ENCODE peak calls at places on chromosomes 3 and 15, in ten cellular contexts. One of them, this sample, is unnamed.

GRCh38 chr3:127487196-127487595 is 103.3 kb downstream of the TPRA1 start:
- DNase-seq in AG04450: no peak
- DNase-seq in lower leg skin: peak
- DNase-seq in ascending aorta: no peak
- DNase-seq in left ventricle myocardium inferior: no peak
- DNase-seq in body of pancreas: no peak
- DNase-seq in OCI-LY7: no peak
- DNase-seq in ovary: no peak
- DNase-seq in right lobe of liver: peak
- DNase-seq in PC-3: no peak
- DNase-seq in this sample: no peak

GRCh38 chr15:58292761-58293175 is 139.0 kb upstream of the LIPC start:
- DNase-seq in AG04450: no peak
- DNase-seq in lower leg skin: no peak
- DNase-seq in ascending aorta: no peak
- DNase-seq in left ventricle myocardium inferior: no peak
- DNase-seq in body of pancreas: no peak
- DNase-seq in OCI-LY7: no peak
- DNase-seq in ovary: no peak
- DNase-seq in right lobe of liver: no peak
- DNase-seq in PC-3: no peak
- DNase-seq in this sample: no peak

GRCh38 chr15:99409560-99409959 is 156.2 kb upstream of the MEF2A start:
- DNase-seq in AG04450: no peak
- DNase-seq in lower leg skin: no peak
- DNase-seq in ascending aorta: no peak
- DNase-seq in left ventricle myocardium inferior: no peak
- DNase-seq in body of pancreas: no peak
- DNase-seq in OCI-LY7: no peak
- DNase-seq in ovary: peak
- DNase-seq in right lobe of liver: no peak
- DNase-seq in PC-3: no peak
- DNase-seq in this sample: no peak

GRCh38 chr3:138289701-138290100 is 40.0 kb downstream of the NME9 start:
- DNase-seq in AG04450: no peak
- DNase-seq in lower leg skin: no peak
- DNase-seq in ascending aorta: no peak
- DNase-seq in left ventricle myocardium inferior: no peak
- DNase-seq in body of pancreas: no peak
- DNase-seq in OCI-LY7: no peak
- DNase-seq in ovary: no peak
- DNase-seq in right lobe of liver: no peak
- DNase-seq in PC-3: no peak
- DNase-seq in this sample: no peak

GRCh38 chr3:126433496-126434263 is 39.0 kb downstream of the CFAP100 start:
- DNase-seq in AG04450: no peak
- DNase-seq in lower leg skin: peak
- DNase-seq in ascending aorta: no peak
- DNase-seq in left ventricle myocardium inferior: peak
- DNase-seq in body of pancreas: no peak
- DNase-seq in OCI-LY7: no peak
- DNase-seq in ovary: no peak
- DNase-seq in right lobe of liver: peak
- DNase-seq in PC-3: no peak
- DNase-seq in this sample: no peak

GRCh38 chr3:82342521-82342920 is 581.1 kb upstream of the GBE1 start:
- DNase-seq in AG04450: no peak
- DNase-seq in lower leg skin: no peak
- DNase-seq in ascending aorta: no peak
- DNase-seq in left ventricle myocardium inferior: no peak
- DNase-seq in body of pancreas: no peak
- DNase-seq in OCI-LY7: no peak
- DNase-seq in ovary: no peak
- DNase-seq in right lobe of liver: no peak
- DNase-seq in PC-3: no peak
- DNase-seq in this sample: no peak

GRCh38 chr3:57646723-57647122 is 46.2 kb downstream of the DENND6A start:
- DNase-seq in AG04450: no peak
- DNase-seq in lower leg skin: no peak
- DNase-seq in ascending aorta: no peak
- DNase-seq in left ventricle myocardium inferior: no peak
- DNase-seq in body of pancreas: no peak
- DNase-seq in OCI-LY7: no peak
- DNase-seq in ovary: no peak
- DNase-seq in right lobe of liver: no peak
- DNase-seq in PC-3: peak
- DNase-seq in this sample: no peak

GRCh38 chr3:71074416-71074815 is 509.1 kb downstream of the FOXP1 start:
- DNase-seq in AG04450: no peak
- DNase-seq in lower leg skin: no peak
- DNase-seq in ascending aorta: no peak
- DNase-seq in left ventricle myocardium inferior: no peak
- DNase-seq in body of pancreas: no peak
- DNase-seq in OCI-LY7: no peak
- DNase-seq in ovary: no peak
- DNase-seq in right lobe of liver: no peak
- DNase-seq in PC-3: peak
- DNase-seq in this sample: no peak

GRCh38 chr3:52896613-52897012 is 735 bp downstream of the STIMATE start:
- DNase-seq in AG04450: no peak
- DNase-seq in lower leg skin: no peak
- DNase-seq in ascending aorta: no peak
- DNase-seq in left ventricle myocardium inferior: no peak
- DNase-seq in body of pancreas: no peak
- DNase-seq in OCI-LY7: peak
- DNase-seq in ovary: no peak
- DNase-seq in right lobe of liver: no peak
- DNase-seq in PC-3: peak
- DNase-seq in this sample: no peak

GRCh38 chr3:120436523-120437050 is 14.2 kb downstream of the FSTL1 start:
- DNase-seq in AG04450: no peak
- DNase-seq in lower leg skin: peak
- DNase-seq in ascending aorta: no peak
- DNase-seq in left ventricle myocardium inferior: no peak
- DNase-seq in body of pancreas: no peak
- DNase-seq in OCI-LY7: no peak
- DNase-seq in ovary: no peak
- DNase-seq in right lobe of liver: no peak
- DNase-seq in PC-3: no peak
- DNase-seq in this sample: no peak

GRCh38 chr3:36698314-36698713 is 66.0 kb downstream of the DCLK3 start:
- DNase-seq in AG04450: no peak
- DNase-seq in lower leg skin: no peak
- DNase-seq in ascending aorta: no peak
- DNase-seq in left ventricle myocardium inferior: no peak
- DNase-seq in body of pancreas: no peak
- DNase-seq in OCI-LY7: no peak
- DNase-seq in ovary: no peak
- DNase-seq in right lobe of liver: no peak
- DNase-seq in PC-3: peak
- DNase-seq in this sample: no peak

GRCh38 chr15:100525894-100526512 is 2.7 kb downstream of the CERS3 start:
- DNase-seq in AG04450: no peak
- DNase-seq in lower leg skin: peak
- DNase-seq in ascending aorta: no peak
- DNase-seq in left ventricle myocardium inferior: peak
- DNase-seq in body of pancreas: peak
- DNase-seq in OCI-LY7: no peak
- DNase-seq in ovary: peak
- DNase-seq in right lobe of liver: peak
- DNase-seq in PC-3: no peak
- DNase-seq in this sample: peak

DNA sequence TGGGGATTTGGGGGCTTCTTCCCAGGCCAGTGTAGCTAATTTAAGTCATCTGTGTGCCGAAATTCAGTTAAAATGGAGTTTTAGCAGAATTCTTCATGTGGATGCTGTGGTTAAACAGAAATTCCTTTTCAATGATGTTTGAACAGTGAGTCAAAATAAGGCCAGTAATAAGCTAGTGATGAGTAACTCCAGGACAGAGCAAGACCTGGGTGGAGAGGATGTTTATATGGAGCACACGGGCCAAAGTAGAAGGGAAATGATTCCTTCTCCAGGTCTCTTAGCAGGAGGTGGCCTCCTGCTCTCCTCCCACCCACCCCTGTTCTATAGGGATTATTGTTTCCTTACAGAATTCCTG is 31.9 kb upstream of the UACA start:
- DNase-seq in AG04450: peak
- DNase-seq in lower leg skin: no peak
- DNase-seq in ascending aorta: no peak
- DNase-seq in left ventricle myocardium inferior: no peak
- DNase-seq in body of pancreas: no peak
- DNase-seq in OCI-LY7: no peak
- DNase-seq in ovary: no peak
- DNase-seq in right lobe of liver: no peak
- DNase-seq in PC-3: peak
- DNase-seq in this sample: no peak
- H3K4me3 ChIP-seq in AG04450: peak
- H3K4me3 ChIP-seq in lower leg skin: no peak
- H3K4me3 ChIP-seq in ascending aorta: no peak
- H3K4me3 ChIP-seq in left ventricle myocardium inferior: no peak
- H3K4me3 ChIP-seq in body of pancreas: no peak
- H3K4me3 ChIP-seq in OCI-LY7: no peak
- H3K4me3 ChIP-seq in ovary: no peak
- H3K4me3 ChIP-seq in right lobe of liver: no peak
- H3K4me3 ChIP-seq in PC-3: peak
- H3K4me3 ChIP-seq in this sample: no peak

GRCh38 chr3:40237892-40238571 is 71.5 kb upstream of the EIF1B start:
- DNase-seq in AG04450: no peak
- DNase-seq in lower leg skin: no peak
- DNase-seq in ascending aorta: no peak
- DNase-seq in left ventricle myocardium inferior: no peak
- DNase-seq in body of pancreas: no peak
- DNase-seq in OCI-LY7: no peak
- DNase-seq in ovary: no peak
- DNase-seq in right lobe of liver: no peak
- DNase-seq in PC-3: peak
- DNase-seq in this sample: no peak
- TF ChIP-seq CTCF in AG04450: peak
- TF ChIP-seq CTCF in lower leg skin: no peak
- TF ChIP-seq CTCF in ascending aorta: no peak
- TF ChIP-seq CTCF in left ventricle myocardium inferior: peak
- TF ChIP-seq CTCF in body of pancreas: no peak
- TF ChIP-seq CTCF in OCI-LY7: no peak
- TF ChIP-seq CTCF in ovary: no peak
- TF ChIP-seq CTCF in right lobe of liver: no peak
- TF ChIP-seq CTCF in PC-3: peak
- TF ChIP-seq CTCF in this sample: peak

GRCh38 chr15:92808611-92809063 is 91.5 kb upstream of the CHD2 start:
- DNase-seq in AG04450: no peak
- DNase-seq in lower leg skin: peak
- DNase-seq in ascending aorta: no peak
- DNase-seq in left ventricle myocardium inferior: peak
- DNase-seq in body of pancreas: peak
- DNase-seq in OCI-LY7: no peak
- DNase-seq in ovary: peak
- DNase-seq in right lobe of liver: peak
- DNase-seq in PC-3: peak
- DNase-seq in this sample: no peak

GRCh38 chr15:92810418-92811138 is 89.5 kb upstream of the CHD2 start:
- DNase-seq in AG04450: no peak
- DNase-seq in lower leg skin: peak
- DNase-seq in ascending aorta: no peak
- DNase-seq in left ventricle myocardium inferior: peak
- DNase-seq in body of pancreas: peak
- DNase-seq in OCI-LY7: peak
- DNase-seq in ovary: peak
- DNase-seq in right lobe of liver: peak
- DNase-seq in PC-3: peak
- DNase-seq in this sample: peak

GRCh38 chr15:92809064-92809879 is 90.9 kb upstream of the CHD2 start:
- DNase-seq in AG04450: peak
- DNase-seq in lower leg skin: peak
- DNase-seq in ascending aorta: peak
- DNase-seq in left ventricle myocardium inferior: peak
- DNase-seq in body of pancreas: peak
- DNase-seq in OCI-LY7: peak
- DNase-seq in ovary: peak
- DNase-seq in right lobe of liver: peak
- DNase-seq in PC-3: peak
- DNase-seq in this sample: peak

GRCh38 chr15:92811514-92811913 is 88.6 kb upstream of the CHD2 start:
- DNase-seq in AG04450: no peak
- DNase-seq in lower leg skin: no peak
- DNase-seq in ascending aorta: no peak
- DNase-seq in left ventricle myocardium inferior: no peak
- DNase-seq in body of pancreas: peak
- DNase-seq in OCI-LY7: peak
- DNase-seq in ovary: no peak
- DNase-seq in right lobe of liver: peak
- DNase-seq in PC-3: peak
- DNase-seq in this sample: peak

GRCh38 chr15:92809880-92810361 is 90.2 kb upstream of the CHD2 start:
- DNase-seq in AG04450: no peak
- DNase-seq in lower leg skin: no peak
- DNase-seq in ascending aorta: no peak
- DNase-seq in left ventricle myocardium inferior: no peak
- DNase-seq in body of pancreas: peak
- DNase-seq in OCI-LY7: peak
- DNase-seq in ovary: no peak
- DNase-seq in right lobe of liver: peak
- DNase-seq in PC-3: peak
- DNase-seq in this sample: no peak
- H3K4me3 ChIP-seq in AG04450: peak
- H3K4me3 ChIP-seq in lower leg skin: peak
- H3K4me3 ChIP-seq in ascending aorta: peak
- H3K4me3 ChIP-seq in left ventricle myocardium inferior: peak
- H3K4me3 ChIP-seq in body of pancreas: no peak
- H3K4me3 ChIP-seq in OCI-LY7: peak
- H3K4me3 ChIP-seq in ovary: peak
- H3K4me3 ChIP-seq in right lobe of liver: peak
- H3K4me3 ChIP-seq in PC-3: peak
- H3K4me3 ChIP-seq in this sample: peak

GRCh38 chr3:50146316-50146901 is 8.7 kb upstream of the SEMA3F start:
- DNase-seq in AG04450: no peak
- DNase-seq in lower leg skin: no peak
- DNase-seq in ascending aorta: no peak
- DNase-seq in left ventricle myocardium inferior: no peak
- DNase-seq in body of pancreas: no peak
- DNase-seq in OCI-LY7: no peak
- DNase-seq in ovary: no peak
- DNase-seq in right lobe of liver: no peak
- DNase-seq in PC-3: no peak
- DNase-seq in this sample: no peak
- TF ChIP-seq CTCF in AG04450: no peak
- TF ChIP-seq CTCF in lower leg skin: no peak
- TF ChIP-seq CTCF in ascending aorta: no peak
- TF ChIP-seq CTCF in left ventricle myocardium inferior: no peak
- TF ChIP-seq CTCF in body of pancreas: no peak
- TF ChIP-seq CTCF in OCI-LY7: peak
- TF ChIP-seq CTCF in ovary: no peak
- TF ChIP-seq CTCF in right lobe of liver: no peak
- TF ChIP-seq CTCF in PC-3: peak
- TF ChIP-seq CTCF in this sample: peak